ENCODE peak calls at places on chromosomes 12 and 14, in four cellular contexts. M, R, O and E are unnamed samples.

GRCh38 chr12:100993916-100994315 is 199.3 kb downstream of the ANO4 start:
- DNase-seq in M (no peak), R (no peak), O (no peak), E (no peak)

GRCh38 chr14:55927059-55927458 is 191.2 kb upstream of the PELI2 start:
- DNase-seq in M (no peak), R (no peak), O (no peak), E (no peak)

GRCh38 chr12:21523148-21523547 is 2.9 kb upstream of the SPX start:
- DNase-seq in M (no peak), R (no peak), O (no peak), E (no peak)

GRCh38 chr14:104213301-104214034 is 75.1 kb downstream of the KIF26A start:
- DNase-seq in M (no peak), R (no peak), O (no peak), E (no peak)

GRCh38 chr12:1006255-1006654 is 15.2 kb downstream of the ERC1 start:
- DNase-seq in M (no peak), R (no peak), O (no peak), E (no peak)

GRCh38 chr14:101865288-101865687 is 99.1 kb upstream of the DYNC1H1 start:
- DNase-seq in M (no peak), R (no peak), O (no peak), E (no peak)

GRCh38 chr14:67187210-67187609 is 2.0 kb upstream of the GARIN2 start:
- DNase-seq in M (no peak), R (peak), O (peak), E (peak)

GRCh38 chr12:59396519-59396918 is 199.3 kb upstream of the SLC16A7 start:
- DNase-seq in M (no peak), R (no peak), O (no peak), E (no peak)

GRCh38 chr12:115010324-115010995 is 326.5 kb upstream of the TBX3 start:
- DNase-seq in M (no peak), R (no peak), O (peak), E (no peak)

GRCh38 chr12:52147983-52148540 is 43.8 kb downstream of the KRT80 start:
- DNase-seq in M (no peak), R (no peak), O (no peak), E (no peak)

GRCh38 chr12:121245951-121246350 is 36.0 kb downstream of the P2RX4 start:
- DNase-seq in M (no peak), R (no peak), O (no peak), E (no peak)

GRCh38 chr12:80230068-80230467 is 130.7 kb downstream of the OTOGL start:
- DNase-seq in M (no peak), R (no peak), O (no peak), E (no peak)

GRCh38 chr12:110585231-110585799 is 2.2 kb upstream of the PPTC7 start:
- DNase-seq in M (no peak), R (no peak), O (peak), E (peak)

GRCh38 chr14:85391892-85392291 is 138.1 kb upstream of the FLRT2 start:
- DNase-seq in M (no peak), R (no peak), O (no peak), E (no peak)

GRCh38 chr14:75495882-75496281 is 26.4 kb upstream of the BATF start:
- DNase-seq in M (no peak), R (no peak), O (no peak), E (no peak)